ENCODE peak calls at places on chromosomes 12 and 14, in nine cellular contexts. U is CD8-positive, alpha-beta memory T cell; H is upper lobe of right lung; Z is IMR-90; S is mesenchymal stem cell; Q is neural progenitor cell; C is CD4-positive, alpha-beta memory T cell; W is HepG2; P is neuronal stem cell. F is an unnamed sample.

GRCh38 chr12:97306121-97306520 is 156.5 kb upstream of the RMST start:
- DNase-seq in C (no peak), Z (no peak), U (no peak), Q (no peak), W (no peak), H (no peak), P (no peak), S (no peak), F (no peak)

GRCh38 chr12:27554003-27554402 is 30.0 kb downstream of the PPFIBP1 start:
- DNase-seq in Z (no peak), Q (no peak), W (no peak), H (no peak), U (no peak), P (no peak), S (no peak), C (no peak), F (no peak)

GRCh38 chr14:65791551-65791981 is 379.0 kb downstream of the FUT8 start:
- DNase-seq in U (peak; percentile 66), Q (no peak), S (no peak), P (no peak), W (no peak), H (no peak), C (peak; percentile 53), Z (peak; percentile 45), F (no peak)

GRCh38 chr12:29534935-29535334 is 37.4 kb upstream of the OVCH1 start:
- DNase-seq in W (peak; percentile 5), C (no peak), Z (peak; percentile 26), S (peak; percentile 67), P (no peak), U (no peak), Q (no peak), H (no peak), F (no peak)

GRCh38 chr14:58138065-58138718 is 13.8 kb downstream of the ARMH4 start:
- DNase-seq in Z (no peak), P (no peak), U (no peak), S (no peak), Q (no peak), W (no peak), C (no peak), H (no peak), F (peak; percentile 12)

GRCh38 chr12:92784795-92785562 is 82.2 kb downstream of the PLEKHG7 start:
- DNase-seq in P (peak; percentile 48), Q (peak; percentile 78), W (peak; percentile 85), U (peak; percentile 47), C (peak; percentile 54), H (no peak), S (peak; percentile 79), Z (peak; percentile 79), F (peak; percentile 78)

GRCh38 chr12:109899783-109900751 is at the start of gene TCHP:
- DNase-seq in C (peak; percentile 80), H (peak; percentile 92), Q (peak; percentile 88), S (peak; percentile 90), U (peak; percentile 72), W (peak; percentile 73), P (peak; percentile 78), Z (peak; percentile 87), F (peak; percentile 92)

GRCh38 chr12:121209629-121210572 is at the start of gene P2RX4:
- DNase-seq in P (peak; percentile 71), Z (peak; percentile 73), S (peak; percentile 84), C (peak; percentile 92), U (peak; percentile 89), W (peak; percentile 64), H (peak; percentile 96), Q (peak; percentile 90), F (peak; percentile 83)

GRCh38 chr12:130506844-130507243 is 169.2 kb downstream of the PIWIL1 start:
- DNase-seq in Q (no peak), P (no peak), C (no peak), U (no peak), W (no peak), S (no peak), Z (no peak), H (no peak), F (no peak)

GRCh38 chr12:130501821-130502220 is 164.1 kb downstream of the PIWIL1 start:
- DNase-seq in H (peak; percentile 31), P (no peak), Q (no peak), U (no peak), W (no peak), Z (no peak), S (no peak), C (no peak), F (no peak)

GRCh38 chr12:130508318-130508717 is 170.6 kb downstream of the PIWIL1 start:
- DNase-seq in W (no peak), P (no peak), S (no peak), Z (no peak), H (no peak), Q (no peak), C (no peak), U (no peak), F (no peak)

GRCh38 chr12:130504110-130504835 is 166.6 kb downstream of the PIWIL1 start:
- DNase-seq in H (no peak), W (no peak), U (no peak), S (no peak), Z (no peak), C (no peak), P (peak; percentile 21), Q (peak; percentile 57), F (no peak)

DNA sequence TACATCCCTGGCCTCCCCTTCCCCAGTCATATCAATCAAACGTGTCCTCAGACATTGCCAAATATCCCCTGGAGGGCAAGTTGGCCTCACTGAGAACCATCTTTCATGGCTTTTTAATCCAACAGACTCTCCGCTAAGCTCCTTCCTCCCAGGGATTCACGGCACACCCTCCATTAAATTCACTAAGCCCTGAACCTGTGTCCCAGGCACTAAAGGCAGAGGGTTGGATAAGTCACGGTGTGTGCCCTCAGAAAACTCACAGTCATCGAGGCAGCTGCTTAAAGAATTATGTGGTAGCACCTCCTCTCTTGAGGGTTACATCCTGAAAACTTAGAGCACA is 167.1 kb downstream of the PIWIL1 start:
- DNase-seq in Q (no peak), C (no peak), H (no peak), P (no peak), S (no peak), U (no peak), W (no peak), Z (no peak), F (no peak)
- H3K27ac ChIP-seq in Q (peak overlapping the region; percentile 53), C (no peak overlapping the region), H (no peak overlapping the region), P (no peak overlapping the region), S (no peak overlapping the region), U (no peak overlapping the region), W (no peak overlapping the region), Z (no peak overlapping the region), F (no peak overlapping the region)

DNA sequence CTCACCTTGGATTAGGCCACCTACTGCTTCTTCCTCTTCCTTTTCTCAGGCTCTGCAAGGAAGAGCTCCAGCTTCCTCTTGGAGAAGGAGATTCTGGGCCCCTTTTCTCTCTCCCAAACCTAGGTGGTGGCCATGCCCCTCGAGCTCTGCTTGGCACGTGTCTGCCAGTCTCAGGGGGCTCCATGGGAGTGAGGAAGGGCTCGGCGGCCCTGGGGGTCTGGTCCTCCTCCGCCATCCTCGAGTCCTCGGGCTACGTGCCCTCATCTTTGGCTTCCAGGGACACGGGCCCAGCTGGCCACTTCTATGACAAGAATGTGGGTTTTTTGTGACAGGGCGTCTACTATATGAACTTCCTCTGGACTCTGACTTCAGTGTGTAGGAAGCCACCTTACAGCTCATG is 34.3 kb downstream of the HSP90AA1 start:
- DNase-seq in W (no peak), Z (no peak), U (no peak), Q (no peak), S (no peak), C (no peak), P (no peak), H (no peak), F (no peak)
- H3K36me3 ChIP-seq in W (peaks cover 20% of the 10 kb centered on the region), Z (peaks cover 59% of the 10 kb centered on the region), U (peaks cover 23% of the 10 kb centered on the region), Q (peaks cover 7% of the 10 kb centered on the region), S (peaks cover 84% of the 10 kb centered on the region), C (peaks cover 31% of the 10 kb centered on the region), P (peaks cover 72% of the 10 kb centered on the region), H (peaks cover 56% of the 10 kb centered on the region), F (peaks cover 20% of the 10 kb centered on the region)

GRCh38 chr14:51654549-51654879 is 2.8 kb downstream of the FRMD6 start:
- DNase-seq in P (no peak), Q (no peak), U (no peak), H (no peak), C (no peak), S (no peak), Z (no peak), W (no peak), F (no peak)

GRCh38 chr14:51651388-51652167 is at the start of gene FRMD6:
- DNase-seq in C (peak; percentile 82), S (peak; percentile 90), Z (peak; percentile 90), P (peak; percentile 90), W (peak; percentile 68), Q (peak; percentile 97), H (peak; percentile 92), U (peak; percentile 79), F (peak; percentile 77)

GRCh38 chr14:51653096-51653814 is 1.5 kb downstream of the FRMD6 start:
- DNase-seq in H (no peak), Q (peak; percentile 53), Z (peak; percentile 60), S (peak; percentile 87), C (no peak), W (no peak), U (no peak), P (no peak), F (no peak)

GRCh38 chr14:51652168-51653095 is 722 bp downstream of the FRMD6 start:
- DNase-seq in C (peak; percentile 69), Q (peak; percentile 73), P (no peak), W (no peak), S (no peak), H (no peak), Z (no peak), U (no peak), F (peak; percentile 23)

GRCh38 chr14:51653855-51654548 is 2.3 kb downstream of the FRMD6 start:
- DNase-seq in C (no peak), W (no peak), H (no peak), Z (peak; percentile 31), U (no peak), Q (no peak), S (no peak), P (no peak), F (no peak)
- H3K4me3 ChIP-seq in C (no peak overlapping the region), W (no peak overlapping the region), H (peak overlapping the region; percentile 81), Z (peak overlapping the region; percentile 79), U (no peak overlapping the region), Q (peak overlapping the region; percentile 80), S (no peak overlapping the region), P (no peak overlapping the region), F (no peak overlapping the region)

DNA sequence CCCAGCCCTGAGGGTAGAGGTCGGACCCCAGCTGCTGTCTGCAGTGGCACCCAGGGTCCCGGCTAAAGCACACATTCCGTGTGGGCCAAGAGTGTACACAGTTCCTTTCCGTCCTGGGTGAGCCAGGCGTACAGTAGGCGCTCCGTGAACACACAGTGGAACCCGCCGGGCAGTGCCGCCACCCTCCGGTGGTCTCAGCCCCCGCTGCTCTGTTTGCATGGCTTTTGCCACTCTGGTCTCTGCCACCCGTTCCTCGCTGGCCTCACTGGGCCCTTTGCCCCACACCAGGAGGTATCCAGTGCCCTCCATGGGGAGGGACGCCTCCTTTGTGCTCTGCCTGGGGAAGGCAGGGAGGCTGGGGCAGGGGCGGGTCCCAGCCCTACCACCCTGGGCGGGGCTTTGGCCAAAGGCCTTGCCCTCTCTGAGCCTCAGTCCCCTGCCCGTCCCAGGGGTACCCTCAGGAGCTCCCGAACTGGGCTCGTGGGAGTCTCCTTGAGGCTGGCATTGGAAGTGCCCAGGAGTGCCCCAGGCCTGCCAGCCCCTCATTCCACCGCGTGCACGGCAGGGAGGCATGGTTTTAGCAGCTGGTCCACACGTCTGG is 13.0 kb downstream of the TRMT61A start:
- DNase-seq in P (no peak), W (no peak), Q (peak; percentile 65), S (no peak), H (no peak), U (no peak), C (peak; percentile 31), Z (no peak), F (no peak)
- H3K27ac ChIP-seq in P (peak overlapping the region; percentile 82), W (no peak overlapping the region), Q (peak overlapping the region; percentile 85), S (no peak overlapping the region), H (peak overlapping the region; percentile 81), U (no peak overlapping the region), C (no peak overlapping the region), Z (peak overlapping the region; percentile 9), F (no peak overlapping the region)

F was measured in small intestine.